ENCODE peak calls at places on chromosomes 13 and 19, in four cellular contexts. Q is K562, A is GM12878, W is IMR-90. F is an unnamed sample.

GRCh38 chr13:24100152-24100551 is 60.4 kb upstream of the SPATA13 start:
- DNase-seq in W (no peak), A (no peak), Q (no peak), F (no peak)

GRCh38 chr13:33401238-33401637 is 115.7 kb upstream of the STARD13 start:
- DNase-seq in A (no peak), Q (no peak), W (no peak), F (peak; percentile 64)

GRCh38 chr19:13018037-13018914 is 23.0 kb downstream of the NFIX start:
- DNase-seq in A (no peak), W (peak; percentile 35), Q (peak; percentile 50), F (peak; percentile 38)

GRCh38 chr13:33119022-33119735 is 103.0 kb downstream of the KL start:
- DNase-seq in Q (no peak), W (no peak), A (no peak), F (no peak)

GRCh38 chr13:73721571-73721970 is 412.6 kb downstream of the KLF12 start:
- DNase-seq in A (no peak), Q (no peak), W (no peak), F (no peak)

GRCh38 chr13:23673867-23674605 is 103.8 kb downstream of the TNFRSF19 start:
- DNase-seq in Q (no peak), W (peak; percentile 66), A (no peak), F (no peak)

GRCh38 chr19:4172861-4173473 is 9.4 kb downstream of the SIRT6 start:
- DNase-seq in W (peak; percentile 14), A (no peak), Q (peak; percentile 68), F (no peak)

GRCh38 chr19:38079926-38080380 is 144.1 kb downstream of the DPF1 start:
- DNase-seq in Q (no peak), W (peak; percentile 95), A (peak; percentile 77), F (peak; percentile 81)

GRCh38 chr19:42794751-42795150 is 29.3 kb upstream of the PSG8 start:
- DNase-seq in A (no peak), Q (no peak), W (peak; percentile 28), F (no peak)

GRCh38 chr13:22828081-22828480 is 352.7 kb upstream of the SGCG start:
- DNase-seq in W (peak; percentile 2), Q (peak; percentile 13), A (no peak), F (no peak)

GRCh38 chr19:12764698-12765097 is 10.7 kb downstream of the HOOK2 start:
- DNase-seq in W (no peak), Q (no peak), A (no peak), F (no peak)

GRCh38 chr13:56187331-56187730 is 953.4 kb upstream of the PRR20A start:
- DNase-seq in A (no peak), W (no peak), Q (no peak), F (no peak)

GRCh38 chr19:48644839-48645651 is 942 bp downstream of the CA11 start:
- DNase-seq in W (peak; percentile 65), A (no peak), Q (peak; percentile 87), F (peak; percentile 74)

GRCh38 chr13:99796175-99796819 is 175.3 kb downstream of the ZIC5 start:
- DNase-seq in W (peak; percentile 32), Q (peak; percentile 61), A (no peak), F (peak; percentile 16)

GRCh38 chr19:19064098-19064722 is 416 bp downstream of the SLC25A42 start:
- DNase-seq in A (no peak), Q (no peak), W (no peak), F (no peak)

GRCh38 chr13:111122056-111122455 is 6.9 kb downstream of the ARHGEF7 start:
- DNase-seq in A (no peak), W (peak; percentile 59), Q (no peak), F (no peak)

GRCh38 chr13:114143806-114144605 is 11.6 kb upstream of the RASA3 start:
- DNase-seq in A (no peak), W (no peak), Q (peak; percentile 47), F (no peak)

GRCh38 chr13:84393981-84394625 is 511.8 kb upstream of the SLITRK1 start:
- DNase-seq in W (no peak), Q (no peak), A (no peak), F (no peak)

GRCh38 chr19:49414256-49414655 is 9.0 kb downstream of the PTH2 start:
- DNase-seq in Q (no peak), W (no peak), A (no peak), F (no peak)

GRCh38 chr19:43913383-43913782 is 21.7 kb downstream of the ZNF45 start:
- DNase-seq in A (no peak), Q (no peak), W (no peak), F (no peak)

GRCh38 chr19:13022111-13022858 is 27.0 kb downstream of the NFIX start:
- DNase-seq in Q (no peak), W (peak; percentile 76), A (no peak), F (no peak)

GRCh38 chr13:44365008-44365407 is 8.6 kb upstream of the SERP2 start:
- DNase-seq in W (peak; percentile 64), Q (no peak), A (no peak), F (no peak)

DNA sequence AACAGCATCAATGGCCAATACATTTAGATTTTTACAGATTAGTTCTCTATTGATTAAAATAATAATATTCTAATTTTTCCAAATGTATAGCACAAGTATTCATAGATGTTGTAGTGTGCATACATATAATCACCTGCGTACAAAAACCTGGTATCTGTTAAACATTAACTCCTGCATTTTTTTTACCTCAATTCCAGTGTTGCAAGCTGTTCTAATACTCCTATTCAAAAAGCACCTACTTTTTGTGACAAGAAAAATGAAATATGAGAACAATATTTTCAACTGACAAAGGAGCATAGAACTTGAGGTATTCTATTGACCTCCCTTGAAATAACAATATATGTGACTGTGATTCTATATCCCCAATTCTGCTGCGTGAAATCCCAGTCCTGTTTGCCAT is 422.9 kb upstream of the PCDH20 start:
- DNase-seq in W (no peak), Q (no peak), A (no peak), F (no peak)
- H3K4me1 ChIP-seq in W (no peaks in the 10 kb centered on the region), Q (no peaks in the 10 kb centered on the region), A (no peaks in the 10 kb centered on the region), F (no peaks in the 10 kb centered on the region)

DNA sequence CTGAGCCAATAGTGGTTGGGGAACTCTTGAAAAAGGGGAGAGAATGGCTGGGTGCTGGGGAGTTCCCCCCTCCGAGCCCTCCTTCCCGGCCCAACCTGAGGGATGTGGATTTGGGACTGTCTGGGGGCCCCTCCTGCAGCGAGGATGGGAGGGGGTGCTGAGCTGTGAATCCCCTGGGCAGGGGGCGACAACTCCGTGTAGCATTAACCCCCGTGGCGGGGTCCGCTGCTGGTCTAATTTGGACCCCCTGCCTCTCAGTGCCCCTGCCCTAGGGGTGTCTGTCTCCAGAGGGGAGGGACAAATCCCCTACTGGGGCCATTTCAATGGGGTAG is 9.7 kb downstream of the MIDN start:
- DNase-seq in A (no peak), Q (no peak), W (no peak), F (no peak)
- TF ChIP-seq POLR2A in A (peak; percentile 61), Q (peak; percentile 49), W (no peak), F (no peak)

DNA sequence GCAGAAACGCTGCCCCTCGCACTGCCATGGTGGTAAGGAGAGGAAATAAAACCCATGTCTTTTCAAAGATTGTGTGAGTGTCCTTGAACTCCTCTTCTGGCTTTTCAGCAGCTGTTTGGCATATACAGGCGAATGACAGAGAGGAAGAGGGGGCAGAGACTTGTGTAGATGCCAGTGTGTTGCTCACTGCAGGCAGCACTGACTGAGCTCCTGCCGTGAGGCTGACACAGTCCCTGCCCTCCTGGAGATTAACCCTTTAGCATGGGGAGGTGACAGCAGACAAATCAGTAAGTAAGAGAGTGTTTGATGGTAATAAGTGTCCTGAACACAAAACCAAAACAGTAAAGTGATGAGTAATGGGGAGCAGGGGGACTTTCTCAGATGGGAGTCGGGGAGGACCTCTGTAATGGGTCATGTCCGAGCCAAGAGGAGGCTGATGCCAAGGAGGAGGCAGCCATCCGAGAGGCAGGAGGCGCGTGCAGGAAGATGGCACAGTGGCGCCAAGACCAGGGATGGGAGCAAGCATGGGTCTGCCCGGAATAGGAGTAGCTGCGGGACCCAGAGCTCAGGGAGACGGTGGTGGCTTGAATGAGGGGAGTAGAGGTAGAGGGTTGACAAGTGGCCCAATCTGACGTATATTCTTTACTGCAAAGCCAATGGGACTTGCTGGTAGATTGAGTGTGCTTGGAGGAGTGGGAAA is 182.2 kb downstream of the FOXO1 start:
- DNase-seq in W (no peak), Q (no peak), A (no peak), F (no peak)
- TF ChIP-seq FOS in W (no peak), Q (no peak), A (no peak), F (no peak)

GRCh38 chr19:47509973-47510372 is 4.9 kb downstream of the NAPA start:
- DNase-seq in Q (no peak), W (no peak), A (no peak), F (peak; percentile 60)
- H3K4me1 ChIP-seq in Q (peaks cover 16% of the 10 kb centered on the region), W (peaks cover 18% of the 10 kb centered on the region), A (peaks cover 8% of the 10 kb centered on the region), F (peaks cover 28% of the 10 kb centered on the region)

GRCh38 chr19:54206030-54206830 is 5.6 kb downstream of the RPS9 start:
- DNase-seq in A (no peak), W (no peak), Q (peak; percentile 65), F (no peak)

GRCh38 chr19:54204767-54205468 is 4.3 kb downstream of the RPS9 start:
- DNase-seq in A (no peak), Q (no peak), W (no peak), F (no peak)

GRCh38 chr19:54201980-54202379 is 1.3 kb downstream of the RPS9 start:
- DNase-seq in A (no peak), W (no peak), Q (no peak), F (no peak)

GRCh38 chr19:54201172-54201701 is 579 bp downstream of the RPS9 start:
- DNase-seq in W (no peak), A (no peak), Q (no peak), F (no peak)

GRCh38 chr19:54203151-54203611 is 2.5 kb downstream of the RPS9 start:
- DNase-seq in W (peak; percentile 13), Q (no peak), A (no peak), F (no peak)
- TF ChIP-seq POLR2A in W (no peak), Q (peak; percentile 49), A (no peak), F (no peak)

GRCh38 chr19:7393459-7393858 is 44.7 kb downstream of the ARHGEF18 start:
- DNase-seq in W (no peak), A (no peak), Q (no peak), F (no peak)

GRCh38 chr19:7395793-7396192 is 47.1 kb downstream of the ARHGEF18 start:
- DNase-seq in Q (peak; percentile 5), W (no peak), A (no peak), F (no peak)

GRCh38 chr19:7394728-7395359 is 46.1 kb downstream of the ARHGEF18 start:
- DNase-seq in A (peak; percentile 80), W (peak; percentile 87), Q (peak; percentile 91), F (peak; percentile 93)

GRCh38 chr19:7393934-7394508 is 45.3 kb downstream of the ARHGEF18 start:
- DNase-seq in A (no peak), W (no peak), Q (peak; percentile 24), F (no peak)

GRCh38 chr19:7395360-7395781 is 46.6 kb downstream of the ARHGEF18 start:
- DNase-seq in A (no peak), W (no peak), Q (peak; percentile 15), F (peak; percentile 26)
- TF ChIP-seq FOS in A (no peak), W (no peak), Q (no peak), F (no peak)